ENCODE peak calls at places on chromosomes 5 and 9, in eight cellular contexts. G is C1 segment of cervical spinal cord; A is activated T-cell treated with anti-CD3 and anti-CD28 coated beads for 24 hours; M is NCI-H1105; O is astrocyte of the cerebellum; I is CD8-positive, alpha-beta memory T cell; W is AG08395; J is T-helper 9 cell. D is an unnamed sample.

GRCh38 chr5:142342128-142342981 is 17.5 kb upstream of the SPRY4 start:
- DNase-seq in I (no peak), J (no peak), W (no peak), M (no peak), G (no peak), O (no peak), A (no peak), D (no peak)

GRCh38 chr9:69036319-69036718 is 767 bp downstream of the FXN start:
- DNase-seq in O (no peak), M (no peak), G (no peak), W (no peak), A (peak; percentile 7), I (no peak), J (no peak), D (no peak)

GRCh38 chr5:180803181-180804128 is 849 bp upstream of the MGAT1 start:
- DNase-seq in I (peak; percentile 71), G (no peak), J (peak; percentile 68), O (no peak), M (no peak), A (peak; percentile 84), W (no peak), D (no peak)

GRCh38 chr9:124671861-124672260 is 99.2 kb downstream of the NR6A1 start:
- DNase-seq in O (no peak), W (no peak), M (no peak), I (no peak), J (no peak), G (no peak), A (no peak), D (no peak)

GRCh38 chr9:135392511-135392910 is 87.1 kb upstream of the PPP1R26 start:
- DNase-seq in J (no peak), O (no peak), A (no peak), G (no peak), W (no peak), M (no peak), I (no peak), D (no peak)

GRCh38 chr5:119522841-119523240 is 70.5 kb downstream of the HSD17B4 start:
- DNase-seq in M (no peak), A (no peak), W (no peak), I (no peak), J (no peak), O (no peak), G (no peak), D (no peak)

GRCh38 chr5:133111299-133111698 is 59.5 kb downstream of the HSPA4 start:
- DNase-seq in M (peak; percentile 20), W (peak; percentile 90), I (peak; percentile 63), O (peak; percentile 78), J (peak; percentile 80), A (peak; percentile 70), G (no peak), D (peak; percentile 54)

GRCh38 chr5:124453221-124454032 is 293.0 kb downstream of the ZNF608 start:
- DNase-seq in G (no peak), A (no peak), W (peak; percentile 60), O (peak; percentile 71), J (no peak), I (no peak), M (no peak), D (peak; percentile 28)

GRCh38 chr9:113599647-113600476 is 136.3 kb downstream of the RGS3 start:
- DNase-seq in O (peak; percentile 77), I (no peak), A (no peak), G (no peak), J (no peak), M (no peak), W (peak; percentile 89), D (peak; percentile 87)

GRCh38 chr9:129467004-129467588 is 153.8 kb downstream of the C9orf50 start:
- DNase-seq in M (no peak), J (no peak), O (no peak), G (no peak), I (no peak), A (no peak), W (no peak), D (no peak)

GRCh38 chr5:112174959-112175594 is 244.0 kb downstream of the EPB41L4A start:
- DNase-seq in I (no peak), O (peak; percentile 27), M (peak; percentile 39), G (no peak), J (no peak), A (no peak), W (peak; percentile 61), D (no peak)

GRCh38 chr5:73093943-73094342 is 26.4 kb upstream of the TMEM171 start:
- DNase-seq in J (no peak), I (no peak), W (peak; percentile 27), M (no peak), O (peak; percentile 3), A (no peak), G (no peak), D (peak; percentile 46)

GRCh38 chr9:133844876-133845658 is 106.9 kb upstream of the SARDH start:
- DNase-seq in I (no peak), W (peak; percentile 52), G (no peak), A (no peak), M (no peak), O (no peak), J (no peak), D (no peak)

GRCh38 chr5:172866802-172867748 is 33.0 kb downstream of the ERGIC1 start:
- DNase-seq in J (no peak), G (no peak), O (no peak), M (no peak), A (no peak), I (no peak), W (no peak), D (no peak)

GRCh38 chr9:129281506-129282145 is 103.6 kb upstream of the IER5L start:
- DNase-seq in M (no peak), G (no peak), A (no peak), J (no peak), O (no peak), I (no peak), W (no peak), D (no peak)

GRCh38 chr9:37417252-37417803 is 5.2 kb upstream of the GRHPR start:
- DNase-seq in G (no peak), J (no peak), M (no peak), A (no peak), O (no peak), I (no peak), W (no peak), D (no peak)

GRCh38 chr9:470041-470781 is 255.5 kb downstream of the DOCK8 start:
- DNase-seq in I (peak; percentile 76), O (peak; percentile 50), M (peak; percentile 91), A (peak; percentile 80), W (peak; percentile 94), J (peak; percentile 76), G (peak; percentile 46), D (peak; percentile 7)

GRCh38 chr9:91474656-91475055 is 51.0 kb upstream of the NFIL3 start:
- DNase-seq in M (no peak), J (no peak), O (no peak), I (no peak), A (no peak), G (no peak), W (no peak), D (no peak)

GRCh38 chr9:68715181-68715456 is 10.1 kb downstream of the PIP5K1B start:
- DNase-seq in W (no peak), O (no peak), M (no peak), I (no peak), J (no peak), A (no peak), G (no peak), D (no peak)

GRCh38 chr5:158534203-158534602 is 565.5 kb downstream of the EBF1 start:
- DNase-seq in A (no peak), M (no peak), O (no peak), I (no peak), W (no peak), J (no peak), G (no peak), D (no peak)

GRCh38 chr5:36842087-36842486 is 34.5 kb upstream of the NIPBL start:
- DNase-seq in G (no peak), A (no peak), I (no peak), O (no peak), J (no peak), W (no peak), M (no peak), D (no peak)

GRCh38 chr9:121326130-121326838 is 43.8 kb downstream of the STOM start:
- DNase-seq in W (peak; percentile 91), I (no peak), O (peak; percentile 20), M (no peak), A (no peak), J (no peak), G (no peak), D (peak; percentile 71)

GRCh38 chr5:116084231-116084630 is 594 bp upstream of the COMMD10 start:
- DNase-seq in A (no peak), G (no peak), O (no peak), J (peak; percentile 4), W (peak; percentile 13), M (peak; percentile 26), I (peak; percentile 13), D (no peak)

D was measured in GM04504.